ENCODE peak calls at places on chromosomes 5 and 9, in four cellular contexts. P is AG09319, A is WTC11, R is NCI-H460. D is an unnamed sample.

GRCh38 chr5:168365581-168366081 is 74.2 kb downstream of the WWC1 start:
- DNase-seq in A (peak), R (no peak), P (no peak), D (peak)

GRCh38 chr9:88820055-88820454 is 171.2 kb upstream of the S1PR3 start:
- DNase-seq in P (no peak), R (no peak), A (no peak), D (no peak)

GRCh38 chr9:129548571-129549135 is 72.2 kb downstream of the C9orf50 start:
- DNase-seq in A (no peak), P (no peak), R (no peak), D (no peak)

GRCh38 chr5:171984748-171985419 is 21.6 kb downstream of the FBXW11 start:
- DNase-seq in R (no peak), P (peak), A (no peak), D (peak)

GRCh38 chr9:38114905-38115304 is 45.9 kb upstream of the SHB start:
- DNase-seq in P (no peak), R (no peak), A (no peak), D (no peak)

GRCh38 chr5:8905021-8905420 is 640.9 kb downstream of the SEMA5A start:
- DNase-seq in A (no peak), R (no peak), P (peak), D (no peak)

GRCh38 chr5:66010476-66010875 is 84.1 kb downstream of the ERBIN start:
- DNase-seq in A (no peak), R (no peak), P (no peak), D (peak)

GRCh38 chr5:71631070-71631469 is 43.9 kb downstream of the MCCC2 start:
- DNase-seq in R (peak), A (no peak), P (no peak), D (no peak)

GRCh38 chr9:72839140-72839539 is 113.7 kb downstream of the ALDH1A1 start:
- DNase-seq in P (no peak), R (no peak), A (no peak), D (no peak)

GRCh38 chr5:82332889-82333619 is 54.9 kb upstream of the RPS23 start:
- DNase-seq in P (no peak), R (no peak), A (no peak), D (no peak)

GRCh38 chr5:72556351-72557146 is 49.3 kb upstream of the ZNF366 start:
- DNase-seq in A (peak), R (peak), P (peak), D (peak)

GRCh38 chr5:76763136-76763535 is 47.2 kb downstream of the F2R start:
- DNase-seq in A (no peak), P (no peak), R (no peak), D (no peak)

GRCh38 chr5:136814621-136815378 is 449.5 kb upstream of the TRPC7 start:
- DNase-seq in P (no peak), R (no peak), A (no peak), D (peak)

GRCh38 chr5:112795944-112796678 is 58.4 kb downstream of the APC start:
- DNase-seq in P (no peak), A (no peak), R (no peak), D (no peak)

GRCh38 chr9:78070530-78070929 is 38.9 kb upstream of the GNAQ start:
- DNase-seq in P (no peak), R (no peak), A (no peak), D (no peak)

GRCh38 chr5:64612349-64612961 is 77.8 kb upstream of the SHISAL2B start:
- DNase-seq in R (peak), P (no peak), A (peak), D (peak)

GRCh38 chr5:33297760-33298216 is 143.0 kb upstream of the TARS1 start:
- DNase-seq in P (no peak), R (no peak), A (peak), D (no peak)

GRCh38 chr5:14659821-14660607 is 4.5 kb upstream of the OTULIN start:
- DNase-seq in P (peak), A (no peak), R (no peak), D (peak)

GRCh38 chr5:119120893-119121292 is 50.0 kb downstream of the DMXL1 start:
- DNase-seq in P (no peak), A (no peak), R (no peak), D (no peak)

GRCh38 chr9:99824378-99825157 is 2.9 kb downstream of the NR4A3 start:
- DNase-seq in A (peak), R (no peak), P (no peak), D (no peak)

GRCh38 chr5:170306381-170306790 is 8.8 kb upstream of the LCP2 start:
- DNase-seq in P (peak), A (no peak), R (peak), D (peak)

GRCh38 chr9:126677188-126678084 is 63.7 kb downstream of the LMX1B start:
- DNase-seq in P (no peak), R (no peak), A (no peak), D (no peak)

GRCh38 chr5:179311091-179311470 is 34.2 kb downstream of the ADAMTS2 start:
- DNase-seq in R (no peak), P (no peak), A (peak), D (no peak)

GRCh38 chr5:87195104-87195581 is 72.5 kb upstream of the RASA1 start:
- DNase-seq in R (no peak), P (peak), A (no peak), D (peak)

GRCh38 chr5:180314106-180314505 is 22.2 kb upstream of the MAPK9 start:
- DNase-seq in R (no peak), P (no peak), A (peak), D (no peak)